ENCODE peak calls at places on chromosomes 7 and 10, in seven cellular contexts. V is pancreas, S is mucosa of descending colon, E is HAP-1, L is GM23338, Z is cardiac muscle cell, G is fibroblast of lung. X is an unnamed sample.

GRCh38 chr7:105890290-105890997 is 14.0 kb upstream of the ATXN7L1 start:
- DNase-seq in Z (no peak), S (no peak), L (no peak), E (no peak), V (no peak), G (peak; percentile 19), X (no peak)

GRCh38 chr10:110498982-110499795 is 1.5 kb downstream of the DUSP5 start:
- DNase-seq in V (no peak), Z (peak; percentile 70), S (no peak), L (peak; percentile 77), G (peak; percentile 83), E (peak; percentile 13), X (no peak)

GRCh38 chr7:140036224-140036651 is 26.5 kb downstream of the PARP12 start:
- DNase-seq in S (no peak), Z (no peak), E (no peak), L (no peak), V (no peak), G (no peak), X (no peak)

GRCh38 chr7:140686921-140687320 is 9.6 kb upstream of the NDUFB2 start:
- DNase-seq in S (no peak), E (no peak), Z (no peak), G (no peak), L (no peak), V (no peak), X (no peak)

GRCh38 chr7:26091933-26092332 is 60.1 kb upstream of the NFE2L3 start:
- DNase-seq in V (no peak), E (peak; percentile 37), L (peak; percentile 62), Z (no peak), G (peak; percentile 14), S (no peak), X (no peak)

GRCh38 chr10:12252882-12253546 is 57.0 kb downstream of the CDC123 start:
- DNase-seq in E (peak; percentile 40), L (peak; percentile 80), V (no peak), G (peak; percentile 15), S (no peak), Z (no peak), X (no peak)

GRCh38 chr7:135979674-135980660 is 2.8 kb upstream of the MTPN start:
- DNase-seq in V (no peak), G (peak; percentile 26), L (no peak), S (no peak), E (no peak), Z (no peak), X (no peak)

GRCh38 chr10:51389415-51390342 is 309.7 kb downstream of the CSTF2T start:
- DNase-seq in E (peak; percentile 66), V (no peak), G (peak; percentile 99), S (peak; percentile 51), L (peak; percentile 78), Z (peak; percentile 67), X (no peak)

GRCh38 chr7:36017111-36017510 is 135.9 kb upstream of the EEPD1 start:
- DNase-seq in Z (no peak), G (no peak), L (no peak), V (no peak), E (no peak), S (no peak), X (no peak)

GRCh38 chr10:112955736-112956421 is 5.8 kb downstream of the TCF7L2 start:
- DNase-seq in E (no peak), G (peak; percentile 86), Z (no peak), S (no peak), L (no peak), V (no peak), X (no peak)

GRCh38 chr10:112956631-112957350 is 6.7 kb downstream of the TCF7L2 start:
- DNase-seq in E (peak; percentile 80), G (no peak), Z (no peak), V (no peak), L (peak; percentile 61), S (no peak), X (no peak)

GRCh38 chr10:112953760-112954159 is 3.7 kb downstream of the TCF7L2 start:
- DNase-seq in V (no peak), L (no peak), S (no peak), G (peak; percentile 72), Z (no peak), E (peak; percentile 17), X (no peak)

GRCh38 chr10:112953075-112953501 is 3.0 kb downstream of the TCF7L2 start:
- DNase-seq in E (peak; percentile 55), V (peak; percentile 81), Z (peak; percentile 59), L (peak; percentile 60), S (no peak), G (no peak), X (no peak)

GRCh38 chr10:112954974-112955735 is 5.1 kb downstream of the TCF7L2 start:
- DNase-seq in V (no peak), L (peak; percentile 64), S (no peak), E (peak; percentile 76), Z (no peak), G (no peak), X (no peak)
- H3K4me3 ChIP-seq in V (no peak overlapping the region), L (peak overlapping the region; percentile 83), S (peak overlapping the region; percentile 7), E (peak overlapping the region; percentile 62), Z (peak overlapping the region; percentile 97), G (peak overlapping the region; percentile 96), X (peak overlapping the region; percentile 6)

DNA sequence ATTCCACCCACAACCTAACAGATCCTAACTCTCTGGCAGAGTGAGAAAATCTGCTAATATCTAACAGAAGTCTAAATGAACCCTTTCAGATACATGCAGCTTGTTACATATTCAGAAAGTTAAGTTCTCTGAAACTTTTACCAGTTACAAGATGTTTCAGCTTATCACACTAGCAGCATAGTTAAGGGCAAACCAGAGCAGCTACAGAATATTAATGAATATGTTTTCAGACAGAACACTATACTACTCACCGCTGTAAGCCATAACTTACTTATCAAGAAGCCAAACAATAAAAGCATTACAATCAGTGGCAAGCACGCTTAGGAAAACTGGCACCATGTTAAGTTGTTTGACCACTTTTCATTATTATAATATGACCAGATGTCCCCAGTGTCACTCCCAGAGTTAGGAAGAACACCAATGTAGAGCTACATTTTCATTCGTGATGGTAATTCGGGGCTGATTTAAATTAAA is 2.7 kb downstream of the ITGB1 start:
- DNase-seq in G (no peak), V (no peak), E (no peak), L (no peak), S (no peak), Z (no peak), X (no peak)
- H3K4me3 ChIP-seq in G (peak overlapping the region; percentile 78), V (no peak overlapping the region), E (peak overlapping the region; percentile 89), L (peak overlapping the region; percentile 76), S (no peak overlapping the region), Z (peak overlapping the region; percentile 7), X (peak overlapping the region; percentile 80)

GRCh38 chr7:149622444-149623210 is 125.0 kb upstream of the ZNF746 start:
- DNase-seq in V (no peak), L (no peak), Z (no peak), E (no peak), S (no peak), G (no peak), X (no peak)
- H3K4me3 ChIP-seq in V (no peak overlapping the region), L (peak overlapping the region; percentile 74), Z (peak overlapping the region; percentile 69), E (peak overlapping the region; percentile 66), S (no peak overlapping the region), G (peak overlapping the region; percentile 67), X (peak overlapping the region; percentile 93)

GRCh38 chr10:14558025-14558424 is 216.7 kb downstream of the FAM107B start:
- DNase-seq in L (no peak), V (no peak), E (no peak), G (no peak), S (no peak), Z (no peak), X (no peak)

GRCh38 chr10:14557573-14557972 is 217.1 kb downstream of the FAM107B start:
- DNase-seq in G (no peak), E (no peak), L (no peak), V (no peak), S (no peak), Z (no peak), X (no peak)

GRCh38 chr10:14554843-14555205 is 219.9 kb downstream of the FAM107B start:
- DNase-seq in L (no peak), S (no peak), E (no peak), V (no peak), Z (no peak), G (no peak), X (no peak)

GRCh38 chr10:14555806-14556205 is 218.9 kb downstream of the FAM107B start:
- DNase-seq in G (no peak), L (peak; percentile 60), S (no peak), Z (peak; percentile 42), V (no peak), E (peak; percentile 17), X (no peak)

GRCh38 chr10:14556285-14556956 is 218.3 kb downstream of the FAM107B start:
- DNase-seq in S (peak; percentile 60), L (peak; percentile 67), Z (peak; percentile 52), V (no peak), E (peak; percentile 62), G (peak; percentile 35), X (no peak)
- H3K4me3 ChIP-seq in S (no peak overlapping the region), L (no peak overlapping the region), Z (no peak overlapping the region), V (no peak overlapping the region), E (no peak overlapping the region), G (no peak overlapping the region), X (no peak overlapping the region)

GRCh38 chr7:127651556-127652332 is at the start of gene SND1:
- DNase-seq in V (peak; percentile 99), G (peak; percentile 99), Z (peak; percentile 99), S (peak; percentile 100), L (peak; percentile 99), E (peak; percentile 100), X (peak; percentile 99)

GRCh38 chr7:127654404-127655392 is 2.7 kb downstream of the SND1 start:
- DNase-seq in S (no peak), Z (no peak), L (no peak), G (peak; percentile 16), V (no peak), E (peak; percentile 43), X (no peak)

GRCh38 chr7:127652333-127653248 is 597 bp downstream of the SND1 start:
- DNase-seq in L (peak; percentile 40), V (no peak), Z (no peak), E (no peak), S (no peak), G (peak; percentile 39), X (no peak)

GRCh38 chr7:127655720-127656119 is 3.7 kb downstream of the SND1 start:
- DNase-seq in L (peak; percentile 37), G (no peak), V (no peak), E (no peak), S (no peak), Z (no peak), X (no peak)

GRCh38 chr7:127653396-127653795 is 1.4 kb downstream of the SND1 start:
- DNase-seq in L (no peak), V (no peak), E (no peak), S (no peak), Z (no peak), G (no peak), X (no peak)
- H3K4me3 ChIP-seq in L (peak overlapping the region; percentile 88), V (no peak overlapping the region), E (peak overlapping the region; percentile 96), S (no peak overlapping the region), Z (peak overlapping the region; percentile 87), G (peak overlapping the region; percentile 88), X (peak overlapping the region; percentile 86)